ENCODE peak calls at places on chromosome 1, in eight cellular contexts. X, L, K, R, J, G, W and E are unnamed samples.

GRCh38 chr1:117231748-117232373 is 21.1 kb upstream of the VTCN1 start:
- DNase-seq in X (peak; percentile 59), L (no peak), K (peak; percentile 49), R (no peak), J (no peak), G (no peak), W (no peak), E (no peak)

GRCh38 chr1:86394416-86394815 is 1.7 kb downstream of the ODF2L start:
- DNase-seq in X (no peak), L (no peak), K (no peak), R (no peak), J (peak; percentile 69), G (no peak), W (no peak), E (no peak)

GRCh38 chr1:61132176-61133047 is 50.1 kb downstream of the NFIA start:
- DNase-seq in X (no peak), L (no peak), K (no peak), R (no peak), J (peak; percentile 53), G (no peak), W (no peak), E (no peak)

GRCh38 chr1:151294748-151295462 is 12.8 kb downstream of the ZNF687 start:
- DNase-seq in X (no peak), L (no peak), K (peak; percentile 3), R (no peak), J (no peak), G (no peak), W (no peak), E (no peak)

GRCh38 chr1:59696421-59697115 is 118.2 kb upstream of the HOOK1 start:
- DNase-seq in X (no peak), L (no peak), K (no peak), R (no peak), J (no peak), G (no peak), W (no peak), E (no peak)

GRCh38 chr1:247357062-247357780 is 25.6 kb upstream of the ZNF496 start:
- DNase-seq in X (no peak), L (no peak), K (no peak), R (no peak), J (peak; percentile 16), G (no peak), W (no peak), E (no peak)

GRCh38 chr1:15384301-15384901 is 25.3 kb upstream of the EFHD2 start:
- DNase-seq in X (no peak), L (no peak), K (no peak), R (no peak), J (peak; percentile 34), G (no peak), W (no peak), E (no peak)

GRCh38 chr1:163706915-163707314 is 385.2 kb downstream of the NUF2 start:
- DNase-seq in X (no peak), L (no peak), K (no peak), R (no peak), J (no peak), G (no peak), W (no peak), E (no peak)

GRCh38 chr1:166814611-166815010 is 24.7 kb upstream of the POGK start:
- DNase-seq in X (peak; percentile 35), L (no peak), K (no peak), R (no peak), J (peak; percentile 7), G (no peak), W (no peak), E (no peak)

GRCh38 chr1:113415256-113416189 is 25.2 kb downstream of the MAGI3 start:
- DNase-seq in X (no peak), L (no peak), K (no peak), R (no peak), J (peak; percentile 28), G (no peak), W (no peak), E (no peak)

GRCh38 chr1:9723068-9723805 is 71.7 kb downstream of the PIK3CD start:
- DNase-seq in X (no peak), L (no peak), K (no peak), R (no peak), J (no peak), G (no peak), W (no peak), E (no peak)

GRCh38 chr1:244413736-244414135 is 38.0 kb downstream of the ADSS2 start:
- DNase-seq in X (no peak), L (no peak), K (no peak), R (no peak), J (no peak), G (no peak), W (no peak), E (no peak)

GRCh38 chr1:30588311-30589073 is 134.9 kb downstream of the MATN1 start:
- DNase-seq in X (no peak), L (no peak), K (no peak), R (no peak), J (no peak), G (no peak), W (no peak), E (no peak)

GRCh38 chr1:31775170-31775569 is 11.0 kb upstream of the ADGRB2 start:
- DNase-seq in X (no peak), L (no peak), K (no peak), R (no peak), J (no peak), G (no peak), W (no peak), E (no peak)

GRCh38 chr1:98201640-98202039 is 280.8 kb upstream of the DPYD start:
- DNase-seq in X (no peak), L (no peak), K (no peak), R (no peak), J (peak; percentile 7), G (no peak), W (no peak), E (no peak)

GRCh38 chr1:111903148-111903857 is 86.2 kb downstream of the KCND3 start:
- DNase-seq in X (no peak), L (no peak), K (no peak), R (no peak), J (no peak), G (no peak), W (no peak), E (no peak)

GRCh38 chr1:3929122-3929521 is 29.1 kb upstream of the C1orf174 start:
- DNase-seq in X (no peak), L (no peak), K (no peak), R (no peak), J (no peak), G (no peak), W (no peak), E (no peak)

GRCh38 chr1:3930696-3931309 is 30.7 kb upstream of the C1orf174 start:
- DNase-seq in X (no peak), L (no peak), K (no peak), R (no peak), J (no peak), G (no peak), W (no peak), E (no peak)

GRCh38 chr1:3931310-3931700 is 31.2 kb upstream of the C1orf174 start:
- DNase-seq in X (no peak), L (no peak), K (no peak), R (no peak), J (no peak), G (no peak), W (no peak), E (no peak)

GRCh38 chr1:3930282-3930681 is 30.2 kb upstream of the C1orf174 start:
- DNase-seq in X (no peak), L (no peak), K (no peak), R (no peak), J (no peak), G (no peak), W (no peak), E (no peak)

GRCh38 chr1:3932156-3932555 is 32.1 kb upstream of the C1orf174 start:
- DNase-seq in X (no peak), L (no peak), K (no peak), R (no peak), J (no peak), G (no peak), W (no peak), E (no peak)
- H3K9me3 ChIP-seq in X (no peaks in the 10 kb centered on the region), L (no peaks in the 10 kb centered on the region), K (no peaks in the 10 kb centered on the region), R (peaks cover 8% of the 10 kb centered on the region), J (peaks cover 24% of the 10 kb centered on the region), G (no peaks in the 10 kb centered on the region), W (no peaks in the 10 kb centered on the region), E (peaks cover 3% of the 10 kb centered on the region)

DNA sequence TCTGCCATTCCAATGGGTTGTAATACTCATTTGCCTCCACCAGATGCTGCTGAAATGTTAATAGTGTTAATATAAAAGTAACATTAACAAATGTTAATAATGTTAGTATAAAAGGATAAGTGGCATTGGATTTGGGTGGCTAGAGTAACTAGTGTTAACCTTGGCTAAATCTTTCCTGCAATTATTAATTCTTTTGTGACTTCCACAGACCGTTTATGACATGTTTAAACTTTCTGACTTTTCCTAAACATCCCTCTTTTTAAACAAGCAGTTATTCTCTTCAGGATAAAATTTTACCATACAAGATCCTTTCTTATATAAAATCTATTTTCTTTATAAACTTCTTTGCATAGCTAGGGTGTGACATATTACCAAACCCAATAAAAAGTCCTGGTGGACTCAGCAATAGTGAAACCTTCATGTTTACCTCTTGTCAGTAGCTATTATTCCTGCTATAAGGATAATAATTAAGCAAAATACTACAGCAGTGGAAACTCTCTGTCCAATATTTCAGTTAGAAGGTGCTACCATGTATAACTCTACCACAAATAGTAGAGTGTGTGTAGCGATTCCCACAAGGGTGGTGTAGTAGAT is 41.5 kb downstream of the CCDC30 start:
- DNase-seq in X (no peak), L (no peak), K (no peak), R (no peak), J (no peak), G (no peak), W (no peak), E (no peak)
- H3K9me3 ChIP-seq in X (no peaks in the 10 kb centered on the region), L (peaks cover 44% of the 10 kb centered on the region), K (peaks cover 54% of the 10 kb centered on the region), R (peaks cover 66% of the 10 kb centered on the region), J (peaks cover 44% of the 10 kb centered on the region), G (no peaks in the 10 kb centered on the region), W (no peaks in the 10 kb centered on the region), E (peaks cover 15% of the 10 kb centered on the region)

DNA sequence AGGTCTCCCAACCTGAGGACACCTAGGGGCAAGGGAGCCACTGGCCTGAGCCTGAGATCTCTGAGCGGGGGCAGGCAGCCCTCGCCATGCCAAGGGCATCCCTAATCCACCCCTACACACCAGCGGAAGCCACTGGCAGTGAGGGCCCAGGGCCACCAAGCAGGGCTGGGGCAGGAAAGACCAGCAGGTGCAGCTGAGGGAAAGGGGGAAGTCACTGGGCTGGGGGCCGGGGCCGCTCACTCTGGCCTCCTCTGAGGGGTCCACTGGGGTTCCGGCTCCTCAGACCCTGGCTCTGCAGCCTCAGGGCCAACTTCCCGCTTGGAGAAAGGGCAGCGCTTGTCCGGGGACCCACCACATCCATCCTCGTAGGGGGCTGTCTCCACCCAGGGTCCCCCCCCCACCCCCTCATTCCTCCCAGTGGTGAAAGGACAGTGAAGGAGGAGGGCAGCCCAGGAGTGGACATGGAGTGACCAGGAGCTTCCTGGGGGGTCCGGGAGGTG is 42.5 kb upstream of the ACTRT2 start:
- DNase-seq in X (no peak), L (no peak), K (no peak), R (peak; percentile 29), J (no peak), G (no peak), W (no peak), E (no peak)
- H3K9me3 ChIP-seq in X (no peaks in the 10 kb centered on the region), L (no peaks in the 10 kb centered on the region), K (no peaks in the 10 kb centered on the region), R (no peaks in the 10 kb centered on the region), J (no peaks in the 10 kb centered on the region), G (no peaks in the 10 kb centered on the region), W (no peaks in the 10 kb centered on the region), E (no peaks in the 10 kb centered on the region)

DNA sequence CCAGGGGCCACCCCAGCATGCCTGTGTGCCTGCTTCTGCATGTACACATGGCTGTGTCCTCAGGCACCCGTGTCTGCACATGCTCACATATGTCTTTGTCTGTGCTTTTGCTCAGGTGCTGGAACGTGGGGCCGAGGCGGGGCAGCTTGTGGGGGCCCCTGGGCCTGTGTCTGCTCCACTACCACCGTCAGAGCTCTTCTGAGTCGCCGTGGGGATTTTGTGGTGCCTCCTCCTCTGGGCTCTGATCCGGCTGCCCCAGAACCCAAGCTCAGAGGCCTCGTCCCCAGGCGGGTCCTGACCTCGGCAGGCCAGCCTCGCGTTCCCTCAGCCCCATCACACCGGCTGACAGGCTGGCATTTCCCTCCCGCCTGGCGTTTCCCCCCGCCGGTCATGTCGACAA is 104.6 kb upstream of the ACTRT2 start:
- DNase-seq in X (no peak), L (no peak), K (no peak), R (no peak), J (no peak), G (no peak), W (no peak), E (no peak)
- H3K9me3 ChIP-seq in X (no peaks in the 10 kb centered on the region), L (no peaks in the 10 kb centered on the region), K (no peaks in the 10 kb centered on the region), R (no peaks in the 10 kb centered on the region), J (no peaks in the 10 kb centered on the region), G (no peaks in the 10 kb centered on the region), W (no peaks in the 10 kb centered on the region), E (no peaks in the 10 kb centered on the region)